ENCODE peak calls at places on chromosomes 7 and 10, in four cellular contexts. C is dorsolateral prefrontal cortex, M is HFFc6, S is KG1. G is an unnamed sample.

GRCh38 chr7:138173548-138173947 is 97.3 kb downstream of the AKR1D1 start:
- DNase-seq in C (no peak), S (no peak), M (no peak), G (no peak)

GRCh38 chr10:8063128-8063908 is 8.8 kb downstream of the GATA3 start:
- DNase-seq in C (no peak), S (no peak), M (no peak), G (no peak)

GRCh38 chr7:117825132-117825531 is 48.1 kb downstream of the CTTNBP2 start:
- DNase-seq in C (no peak), M (no peak), S (no peak), G (no peak)

GRCh38 chr10:35335718-35336083 is 608 bp upstream of the CCNY start:
- DNase-seq in M (no peak), S (no peak), C (no peak), G (no peak)

GRCh38 chr7:90931996-90932912 is 332.0 kb upstream of the FZD1 start:
- DNase-seq in C (no peak), M (no peak), S (no peak), G (no peak)

GRCh38 chr7:100854146-100854895 is 1.8 kb downstream of the SLC12A9 start:
- DNase-seq in M (no peak), C (no peak), S (no peak), G (no peak)

GRCh38 chr10:99372546-99373271 is 43.6 kb downstream of the CNNM1 start:
- DNase-seq in S (no peak), M (peak; percentile 74), C (no peak), G (no peak)

GRCh38 chr7:101870361-101871062 is 53.1 kb downstream of the CUX1 start:
- DNase-seq in M (no peak), S (no peak), C (no peak), G (peak; percentile 32)

GRCh38 chr7:34087892-34088891 is 182.9 kb downstream of the BMPER start:
- DNase-seq in C (no peak), S (no peak), M (peak; percentile 44), G (no peak)

GRCh38 chr7:44914992-44915607 is 29.8 kb upstream of the PURB start:
- DNase-seq in C (no peak), S (no peak), M (no peak), G (no peak)

GRCh38 chr7:116588225-116588624 is 63.4 kb downstream of the CAV1 start:
- DNase-seq in M (peak; percentile 77), C (no peak), S (no peak), G (no peak)

GRCh38 chr7:150787321-150788281 is 12.6 kb downstream of the TMEM176B start:
- DNase-seq in C (no peak), S (peak; percentile 16), M (no peak), G (no peak)

GRCh38 chr10:118314882-118315281 is 27.2 kb downstream of the FAM204A start:
- DNase-seq in S (no peak), M (no peak), C (no peak), G (no peak)

GRCh38 chr7:152395115-152395514 is 40.7 kb downstream of the KMT2C start:
- DNase-seq in S (no peak), C (no peak), M (no peak), G (no peak)

GRCh38 chr7:15972767-15973362 is 286.4 kb upstream of the MEOX2 start:
- DNase-seq in M (peak; percentile 13), C (no peak), S (no peak), G (no peak)

GRCh38 chr7:122383934-122384333 is 79.4 kb upstream of the FEZF1 start:
- DNase-seq in M (no peak), S (no peak), C (no peak), G (no peak)

GRCh38 chr10:11612004-11613001 is 853 bp upstream of the USP6NL start:
- DNase-seq in C (no peak), S (peak; percentile 90), M (no peak), G (no peak)

GRCh38 chr7:108570146-108570755 is 577 bp downstream of the DNAJB9 start:
- DNase-seq in C (no peak), S (no peak), M (peak; percentile 25), G (peak; percentile 3)

GRCh38 chr7:6631605-6632004 is 5.5 kb upstream of the ZNF316 start:
- DNase-seq in M (no peak), S (no peak), C (no peak), G (no peak)

GRCh38 chr10:100978896-100979185 is 8.5 kb downstream of the MRPL43 start:
- DNase-seq in S (no peak), C (no peak), M (no peak), G (no peak)

GRCh38 chr7:105689093-105689819 is 108.0 kb upstream of the EFCAB10 start:
- DNase-seq in S (no peak), M (no peak), C (no peak), G (no peak)

GRCh38 chr7:71846160-71846559 is 566.0 kb downstream of the CALN1 start:
- DNase-seq in M (no peak), C (no peak), S (no peak), G (no peak)

GRCh38 chr7:47371733-47372368 is 210.1 kb downstream of the TNS3 start:
- DNase-seq in C (no peak), S (no peak), M (no peak), G (peak; percentile 51)

GRCh38 chr7:106679153-106679931 is 18.4 kb upstream of the CCDC71L start:
- DNase-seq in C (no peak), M (peak; percentile 20), S (no peak), G (no peak)

GRCh38 chr10:61933857-61934559 is 32.5 kb downstream of the ARID5B start:
- DNase-seq in M (no peak), C (no peak), S (no peak), G (no peak)

GRCh38 chr7:152522551-152522950 is 86.7 kb upstream of the KMT2C start:
- DNase-seq in S (no peak), M (no peak), C (no peak), G (peak; percentile 76)

GRCh38 chr10:122854648-122855047 is 9.0 kb upstream of the CUZD1 start:
- DNase-seq in C (no peak), M (peak; percentile 90), S (no peak), G (no peak)

GRCh38 chr10:122814493-122814892 is 31.2 kb downstream of the CUZD1 start:
- DNase-seq in S (no peak), M (no peak), C (no peak), G (no peak)

GRCh38 chr10:73648252-73648651 is 7.0 kb upstream of the MYOZ1 start:
- DNase-seq in C (no peak), M (no peak), S (no peak), G (no peak)

GRCh38 chr7:45924283-45924682 is 3.2 kb upstream of the IGFBP3 start:
- DNase-seq in S (no peak), C (no peak), M (peak; percentile 77), G (no peak)

GRCh38 chr7:28061824-28062196 is 118.8 kb downstream of the JAZF1 start:
- DNase-seq in C (no peak), S (no peak), M (no peak), G (no peak)

GRCh38 chr10:88933584-88933983 is 19.0 kb downstream of the ACTA2 start:
- DNase-seq in S (no peak), C (no peak), M (no peak), G (no peak)

GRCh38 chr10:54796876-54797275 is 4.2 kb downstream of the PCDH15 start:
- DNase-seq in C (no peak), S (no peak), M (no peak), G (no peak)

GRCh38 chr10:49270565-49270964 is 28.4 kb upstream of the C10orf71 start:
- DNase-seq in C (no peak), S (no peak), M (no peak), G (no peak)

GRCh38 chr10:114911801-114912479 is 26.1 kb upstream of the TRUB1 start:
- DNase-seq in C (no peak), M (no peak), S (no peak), G (no peak)

GRCh38 chr10:86291616-86292340 is 74.8 kb downstream of the GRID1 start:
- DNase-seq in S (no peak), C (no peak), M (no peak), G (no peak)

GRCh38 chr7:134276951-134277350 is 39.8 kb downstream of the SLC35B4 start:
- DNase-seq in S (no peak), M (no peak), C (no peak), G (no peak)

GRCh38 chr7:17558135-17558534 is 259.7 kb downstream of the AHR start:
- DNase-seq in C (no peak), S (no peak), M (no peak), G (no peak)